ENCODE peak calls at places on chromosome 16, in six cellular contexts. W is MM.1S, P is cardiac muscle cell, J is neural progenitor cell, Z is substantia nigra, U is PC-9. F is an unnamed sample.

GRCh38 chr16:1035066-1035415 is 37.5 kb upstream of the SSTR5 start:
- DNase-seq in W (no peak), P (no peak), J (no peak), Z (peak; percentile 78), U (no peak), F (no peak)

GRCh38 chr16:30145692-30146091 is 22.7 kb upstream of the MAPK3 start:
- DNase-seq in W (no peak), P (no peak), J (no peak), Z (no peak), U (no peak), F (no peak)

GRCh38 chr16:28162326-28162877 is 49.4 kb downstream of the XPO6 start:
- DNase-seq in W (no peak), P (peak; percentile 45), J (no peak), Z (no peak), U (no peak), F (no peak)

GRCh38 chr16:56988161-56988947 is 1.0 kb upstream of the NLRC5 start:
- DNase-seq in W (no peak), P (peak; percentile 29), J (no peak), Z (no peak), U (no peak), F (no peak)

GRCh38 chr16:10699756-10700155 is 5.0 kb upstream of the TEKT5 start:
- DNase-seq in W (no peak), P (no peak), J (no peak), Z (no peak), U (no peak), F (no peak)

GRCh38 chr16:51952500-51952899 is 594.4 kb downstream of the TOX3 start:
- DNase-seq in W (no peak), P (no peak), J (no peak), Z (no peak), U (no peak), F (no peak)

GRCh38 chr16:62036101-62036806 is at the start of gene CDH8:
- DNase-seq in W (no peak), P (no peak), J (peak; percentile 89), Z (peak; percentile 40), U (no peak), F (no peak)

GRCh38 chr16:29117631-29118030 is 132.8 kb downstream of the LAT start:
- DNase-seq in W (no peak), P (no peak), J (no peak), Z (no peak), U (no peak), F (no peak)

GRCh38 chr16:58051821-58052603 is 26.5 kb downstream of the MMP15 start:
- DNase-seq in W (no peak), P (no peak), J (no peak), Z (no peak), U (no peak), F (no peak)
- H3K27ac ChIP-seq in W (no peak overlapping the region), P (peak overlapping the region; percentile 68), J (no peak overlapping the region), Z (no peak overlapping the region), U (no peak overlapping the region), F (no peak overlapping the region)

GRCh38 chr16:19527161-19527560 is 3.4 kb downstream of the CCP110 start:
- DNase-seq in W (no peak), P (no peak), J (no peak), Z (no peak), U (no peak), F (no peak)
- H3K27ac ChIP-seq in W (no peak overlapping the region), P (no peak overlapping the region), J (no peak overlapping the region), Z (peak overlapping the region; percentile 78), U (no peak overlapping the region), F (no peak overlapping the region)

GRCh38 chr16:84706856-84707255 is 7.1 kb downstream of the USP10 start:
- DNase-seq in W (no peak), P (no peak), J (no peak), Z (no peak), U (no peak), F (no peak)

GRCh38 chr16:84704253-84704652 is 4.5 kb downstream of the USP10 start:
- DNase-seq in W (no peak), P (no peak), J (no peak), Z (no peak), U (no peak), F (no peak)

GRCh38 chr16:84700518-84701277 is 898 bp downstream of the USP10 start:
- DNase-seq in W (peak; percentile 46), P (no peak), J (peak; percentile 70), Z (no peak), U (peak; percentile 9), F (peak; percentile 13)

GRCh38 chr16:84699712-84700517 is at the start of gene USP10:
- DNase-seq in W (peak; percentile 66), P (peak; percentile 82), J (peak; percentile 95), Z (peak; percentile 54), U (peak; percentile 86), F (peak; percentile 88)

GRCh38 chr16:84703671-84704070 is 3.9 kb downstream of the USP10 start:
- DNase-seq in W (no peak), P (no peak), J (peak; percentile 30), Z (no peak), U (no peak), F (no peak)
- H3K27ac ChIP-seq in W (no peak overlapping the region), P (peak overlapping the region; percentile 72), J (no peak overlapping the region), Z (no peak overlapping the region), U (no peak overlapping the region), F (no peak overlapping the region)

GRCh38 chr16:89588413-89589109 is 13.0 kb downstream of the CPNE7 start:
- DNase-seq in W (no peak), P (no peak), J (no peak), Z (no peak), U (no peak), F (no peak)

GRCh38 chr16:89589241-89589926 is 13.8 kb downstream of the CPNE7 start:
- DNase-seq in W (no peak), P (no peak), J (no peak), Z (no peak), U (no peak), F (no peak)

GRCh38 chr16:89584768-89585549 is 9.4 kb downstream of the CPNE7 start:
- DNase-seq in W (no peak), P (no peak), J (no peak), Z (no peak), U (no peak), F (no peak)

GRCh38 chr16:89586218-89586617 is 10.7 kb downstream of the CPNE7 start:
- DNase-seq in W (no peak), P (no peak), J (no peak), Z (no peak), U (no peak), F (no peak)

DNA sequence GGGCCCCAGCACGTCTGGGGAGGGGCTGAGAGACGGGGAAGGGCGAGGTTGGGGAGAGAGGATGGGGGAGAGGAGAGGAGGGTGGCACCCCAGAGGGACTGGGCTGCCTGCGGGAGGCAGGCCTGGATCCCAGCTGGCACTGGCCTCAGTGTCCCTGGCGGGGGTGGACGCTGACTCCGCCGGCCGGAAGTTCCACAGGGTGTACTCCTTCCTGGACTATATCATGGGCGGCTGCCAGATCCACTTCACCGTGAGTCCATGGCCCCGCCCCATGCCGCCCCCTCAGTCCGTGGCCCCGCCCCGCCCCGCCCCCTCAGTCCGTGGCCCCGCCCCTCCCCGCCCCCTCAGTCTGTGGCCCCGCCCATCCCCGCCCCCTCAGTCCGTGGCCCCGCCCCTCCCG is 11.3 kb downstream of the CPNE7 start:
- DNase-seq in W (no peak), P (peak; percentile 67), J (no peak), Z (no peak), U (no peak), F (no peak)
- H3K27ac ChIP-seq in W (no peak overlapping the region), P (no peak overlapping the region), J (no peak overlapping the region), Z (no peak overlapping the region), U (no peak overlapping the region), F (no peak overlapping the region)